ENCODE peak calls at places on chromosome 9, in five cellular contexts. One of them, this sample, is unnamed.

GRCh38 chr9:78592866-78593265 is 295.9 kb downstream of the PSAT1 start:
- DNase-seq in K562: no peak
- DNase-seq in neural progenitor cell: no peak
- DNase-seq in HepG2: no peak
- DNase-seq in H1: no peak
- DNase-seq in this sample: no peak

GRCh38 chr9:16871358-16872151 is 1.1 kb upstream of the BNC2 start:
- DNase-seq in K562: no peak
- DNase-seq in neural progenitor cell: peak; percentile 67
- DNase-seq in HepG2: no peak
- DNase-seq in H1: peak; percentile 67
- DNase-seq in this sample: peak; percentile 50

GRCh38 chr9:36007309-36007708 is 29.4 kb upstream of the RECK start:
- DNase-seq in K562: no peak
- DNase-seq in neural progenitor cell: no peak
- DNase-seq in HepG2: no peak
- DNase-seq in H1: no peak
- DNase-seq in this sample: no peak

GRCh38 chr9:12933957-12934356 is 159.1 kb downstream of the LURAP1L start:
- DNase-seq in K562: no peak
- DNase-seq in neural progenitor cell: no peak
- DNase-seq in HepG2: no peak
- DNase-seq in H1: no peak
- DNase-seq in this sample: no peak

GRCh38 chr9:108272350-108272899 is 583.4 kb downstream of the ACTL7B start:
- DNase-seq in K562: peak; percentile 47
- DNase-seq in neural progenitor cell: peak; percentile 60
- DNase-seq in HepG2: peak; percentile 16
- DNase-seq in H1: peak; percentile 55
- DNase-seq in this sample: peak; percentile 77

GRCh38 chr9:69546265-69546664 is 125.9 kb downstream of the APBA1 start:
- DNase-seq in K562: no peak
- DNase-seq in neural progenitor cell: peak; percentile 75
- DNase-seq in HepG2: peak; percentile 21
- DNase-seq in H1: no peak
- DNase-seq in this sample: peak; percentile 37

GRCh38 chr9:19023078-19023477 is 9.9 kb downstream of the SAXO1 start:
- DNase-seq in K562: no peak
- DNase-seq in neural progenitor cell: no peak
- DNase-seq in HepG2: no peak
- DNase-seq in H1: no peak
- DNase-seq in this sample: no peak

GRCh38 chr9:136147890-136148714 is 29.4 kb upstream of the TMEM250 start:
- DNase-seq in K562: peak; percentile 32
- DNase-seq in neural progenitor cell: peak; percentile 54
- DNase-seq in HepG2: no peak
- DNase-seq in H1: no peak
- DNase-seq in this sample: no peak

GRCh38 chr9:114906922-114907571 is 23.3 kb downstream of the TNFSF8 start:
- DNase-seq in K562: no peak
- DNase-seq in neural progenitor cell: peak; percentile 74
- DNase-seq in HepG2: peak; percentile 55
- DNase-seq in H1: peak; percentile 54
- DNase-seq in this sample: peak; percentile 72

GRCh38 chr9:17318821-17319320 is 184.0 kb downstream of the CNTLN start:
- DNase-seq in K562: no peak
- DNase-seq in neural progenitor cell: no peak
- DNase-seq in HepG2: no peak
- DNase-seq in H1: no peak
- DNase-seq in this sample: no peak

GRCh38 chr9:11340656-11341055 is 727.9 kb upstream of the PTPRD start:
- DNase-seq in K562: no peak
- DNase-seq in neural progenitor cell: no peak
- DNase-seq in HepG2: no peak
- DNase-seq in H1: no peak
- DNase-seq in this sample: no peak

GRCh38 chr9:21812945-21813568 is 10.6 kb downstream of the MTAP start:
- DNase-seq in K562: no peak
- DNase-seq in neural progenitor cell: peak; percentile 74
- DNase-seq in HepG2: peak; percentile 51
- DNase-seq in H1: peak; percentile 81
- DNase-seq in this sample: peak; percentile 81

GRCh38 chr9:97413462-97413861 is 1.6 kb downstream of the TDRD7 start:
- DNase-seq in K562: no peak
- DNase-seq in neural progenitor cell: no peak
- DNase-seq in HepG2: no peak
- DNase-seq in H1: no peak
- DNase-seq in this sample: no peak

GRCh38 chr9:123411636-123412035 is 55.6 kb downstream of the CRB2 start:
- DNase-seq in K562: no peak
- DNase-seq in neural progenitor cell: no peak
- DNase-seq in HepG2: no peak
- DNase-seq in H1: no peak
- DNase-seq in this sample: no peak

GRCh38 chr9:29039258-29039657 is 1466.0 kb upstream of the C9orf72 start:
- DNase-seq in K562: no peak
- DNase-seq in neural progenitor cell: no peak
- DNase-seq in HepG2: no peak
- DNase-seq in H1: no peak
- DNase-seq in this sample: no peak

GRCh38 chr9:131289301-131290038 is at the start of gene PLPP7:
- DNase-seq in K562: peak; percentile 52
- DNase-seq in neural progenitor cell: peak; percentile 69
- DNase-seq in HepG2: peak; percentile 53
- DNase-seq in H1: peak; percentile 77
- DNase-seq in this sample: no peak

GRCh38 chr9:133098104-133098754 is 22.8 kb downstream of the RALGDS start:
- DNase-seq in K562: no peak
- DNase-seq in neural progenitor cell: no peak
- DNase-seq in HepG2: no peak
- DNase-seq in H1: no peak
- DNase-seq in this sample: no peak

GRCh38 chr9:34079181-34079580 is 30.5 kb upstream of the UBAP2 start:
- DNase-seq in K562: peak; percentile 20
- DNase-seq in neural progenitor cell: no peak
- DNase-seq in HepG2: no peak
- DNase-seq in H1: no peak
- DNase-seq in this sample: no peak
- H3K4me2 ChIP-seq in K562: no peak overlapping the region
- H3K4me2 ChIP-seq in neural progenitor cell: no peak overlapping the region
- H3K4me2 ChIP-seq in HepG2: no peak overlapping the region
- H3K4me2 ChIP-seq in H1: no peak overlapping the region
- H3K4me2 ChIP-seq in this sample: no peak overlapping the region

DNA sequence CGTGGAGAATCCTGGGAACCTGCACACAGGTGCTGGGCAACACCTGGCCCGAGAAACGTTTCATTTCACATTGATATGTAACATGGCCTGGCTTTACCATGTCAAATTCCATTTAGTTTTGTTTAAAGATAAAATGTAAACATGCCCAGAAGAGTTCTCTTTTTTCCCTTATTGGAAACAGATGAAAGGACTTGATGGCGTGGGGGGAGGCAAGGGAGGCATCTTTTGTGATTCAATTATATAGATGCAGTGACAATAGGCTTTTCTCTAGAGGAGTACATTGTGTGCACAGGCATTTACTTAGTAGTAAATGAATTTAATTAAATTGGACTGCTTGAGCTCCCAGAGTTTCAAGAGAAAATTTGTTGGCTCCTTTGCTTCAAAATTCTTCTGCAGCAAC is 254.2 kb upstream of the NFIL3 start:
- DNase-seq in K562: no peak
- DNase-seq in neural progenitor cell: peak; percentile 40
- DNase-seq in HepG2: no peak
- DNase-seq in H1: no peak
- DNase-seq in this sample: no peak
- H3K4me1 ChIP-seq in K562: peaks cover 6% of the 10 kb centered on the region
- H3K4me1 ChIP-seq in neural progenitor cell: peaks cover 17% of the 10 kb centered on the region
- H3K4me1 ChIP-seq in HepG2: no peaks in the 10 kb centered on the region
- H3K4me1 ChIP-seq in H1: no peaks in the 10 kb centered on the region
- H3K4me1 ChIP-seq in this sample: peaks cover 12% of the 10 kb centered on the region

GRCh38 chr9:38096238-38096805 is 27.3 kb upstream of the SHB start:
- DNase-seq in K562: no peak
- DNase-seq in neural progenitor cell: no peak
- DNase-seq in HepG2: no peak
- DNase-seq in H1: no peak
- DNase-seq in this sample: no peak
- H3K4me2 ChIP-seq in K562: no peak overlapping the region
- H3K4me2 ChIP-seq in neural progenitor cell: no peak overlapping the region
- H3K4me2 ChIP-seq in HepG2: no peak overlapping the region
- H3K4me2 ChIP-seq in H1: no peak overlapping the region
- H3K4me2 ChIP-seq in this sample: no peak overlapping the region

GRCh38 chr9:126510564-126510963 is 103.2 kb upstream of the LMX1B start:
- DNase-seq in K562: no peak
- DNase-seq in neural progenitor cell: no peak
- DNase-seq in HepG2: no peak
- DNase-seq in H1: no peak
- DNase-seq in this sample: no peak
- H3K4me1 ChIP-seq in K562: peaks cover 19% of the 10 kb centered on the region
- H3K4me1 ChIP-seq in neural progenitor cell: peaks cover 5% of the 10 kb centered on the region
- H3K4me1 ChIP-seq in HepG2: peaks cover 26% of the 10 kb centered on the region
- H3K4me1 ChIP-seq in H1: peaks cover 12% of the 10 kb centered on the region
- H3K4me1 ChIP-seq in this sample: no peaks in the 10 kb centered on the region

GRCh38 chr9:128927731-128928411 is 7.1 kb downstream of the PHYHD1 start:
- DNase-seq in K562: peak; percentile 72
- DNase-seq in neural progenitor cell: peak; percentile 79
- DNase-seq in HepG2: no peak
- DNase-seq in H1: peak; percentile 84
- DNase-seq in this sample: peak; percentile 75
- H3K4me2 ChIP-seq in K562: no peak overlapping the region
- H3K4me2 ChIP-seq in neural progenitor cell: no peak overlapping the region
- H3K4me2 ChIP-seq in HepG2: peak overlapping the region; percentile 40
- H3K4me2 ChIP-seq in H1: no peak overlapping the region
- H3K4me2 ChIP-seq in this sample: no peak overlapping the region

GRCh38 chr9:7799934-7800285 is 332 bp upstream of the DMAC1 start:
- DNase-seq in K562: no peak
- DNase-seq in neural progenitor cell: no peak
- DNase-seq in HepG2: no peak
- DNase-seq in H1: no peak
- DNase-seq in this sample: no peak

GRCh38 chr9:7799234-7799933 is at the start of gene DMAC1:
- DNase-seq in K562: peak; percentile 76
- DNase-seq in neural progenitor cell: peak; percentile 87
- DNase-seq in HepG2: peak; percentile 77
- DNase-seq in H1: peak; percentile 79
- DNase-seq in this sample: peak; percentile 90

DNA sequence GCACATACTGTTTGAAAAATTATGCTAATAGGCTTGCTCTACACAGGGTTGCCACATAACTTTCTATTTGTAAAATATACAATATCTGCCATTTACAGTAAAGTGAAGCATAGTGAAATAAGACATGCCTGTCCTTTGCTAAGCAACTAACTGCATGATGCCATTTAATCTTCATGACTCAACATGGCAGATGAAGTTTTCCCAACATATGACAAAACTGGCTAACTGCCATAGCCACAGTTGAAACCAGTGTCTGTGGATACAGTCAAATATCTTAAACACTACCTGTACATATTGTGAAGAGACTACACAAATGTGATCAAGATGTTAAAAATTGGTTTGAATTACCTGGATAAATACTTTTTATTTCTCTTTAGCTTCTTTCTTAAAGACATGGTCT is 3.1 kb upstream of the DMAC1 start:
- DNase-seq in K562: no peak
- DNase-seq in neural progenitor cell: no peak
- DNase-seq in HepG2: no peak
- DNase-seq in H1: no peak
- DNase-seq in this sample: no peak
- H3K4me1 ChIP-seq in K562: no peaks in the 10 kb centered on the region
- H3K4me1 ChIP-seq in neural progenitor cell: peaks cover 5% of the 10 kb centered on the region
- H3K4me1 ChIP-seq in HepG2: peaks cover 12% of the 10 kb centered on the region
- H3K4me1 ChIP-seq in H1: no peaks in the 10 kb centered on the region
- H3K4me1 ChIP-seq in this sample: peaks cover 9% of the 10 kb centered on the region

This sample was measured in hepatocyte.